ENCODE peak calls at places on chromosomes 2 and 18, in five cellular contexts. L is activated CD8-positive, alpha-beta memory T cell treated with anti-CD3 and anti-CD28 coated beads, Interleukin-2, amount 10 ng/mL, durations not matched to agents 7 days and 5 days; D is prostate gland; V is ACHN; K is NCI-H82. U is an unnamed sample.

GRCh38 chr2:134252092-134252775 is 1.6 kb upstream of the MGAT5 start:
- DNase-seq in K (peak), V (no peak), L (no peak), D (no peak), U (no peak)

GRCh38 chr2:174553811-174554493 is 43.7 kb downstream of the WIPF1 start:
- DNase-seq in D (no peak), V (no peak), K (no peak), L (peak), U (no peak)

GRCh38 chr2:120804446-120804845 is 68.8 kb downstream of the GLI2 start:
- DNase-seq in V (no peak), K (no peak), D (no peak), L (no peak), U (peak)

GRCh38 chr2:173750332-173750731 is 214.8 kb downstream of the SP3 start:
- DNase-seq in V (no peak), K (peak), D (no peak), L (no peak), U (peak)

GRCh38 chr18:12307871-12308385 is at the start of gene TUBB6:
- DNase-seq in D (no peak), L (peak), V (peak), K (peak), U (peak)

GRCh38 chr2:234366891-234367290 is 130.0 kb downstream of the ARL4C start:
- DNase-seq in D (peak), L (no peak), V (no peak), K (no peak), U (peak)

GRCh38 chr2:170812716-170813585 is 3.7 kb upstream of the GAD1 start:
- DNase-seq in K (peak), V (peak), L (no peak), D (peak), U (peak)

GRCh38 chr18:49723648-49724180 is 89.6 kb downstream of the ACAA2 start:
- DNase-seq in D (no peak), K (no peak), L (peak), V (no peak), U (peak)

GRCh38 chr2:203177361-203177760 is 61.5 kb upstream of the CYP20A1 start:
- DNase-seq in L (no peak), V (no peak), K (no peak), D (no peak), U (no peak)

GRCh38 chr2:17747684-17748452 is 5.7 kb downstream of the SMC6 start:
- DNase-seq in L (no peak), D (no peak), V (no peak), K (no peak), U (no peak)

GRCh38 chr2:65372619-65373018 is 59.8 kb downstream of the SPRED2 start:
- DNase-seq in K (peak), D (no peak), V (no peak), L (no peak), U (no peak)

GRCh38 chr2:12152888-12153287 is 406.5 kb downstream of the LPIN1 start:
- DNase-seq in L (no peak), D (no peak), K (no peak), V (no peak), U (no peak)

GRCh38 chr18:22813648-22814328 is 119.3 kb upstream of the RBBP8 start:
- DNase-seq in K (peak), V (peak), D (peak), L (no peak), U (no peak)

GRCh38 chr2:22582107-22582506 is 802.9 kb upstream of the KLHL29 start:
- DNase-seq in L (no peak), V (no peak), K (no peak), D (no peak), U (no peak)

GRCh38 chr2:156083707-156084494 is 248.6 kb downstream of the NR4A2 start:
- DNase-seq in V (no peak), D (no peak), L (no peak), K (no peak), U (peak)

GRCh38 chr18:24792164-24792563 is 331.7 kb downstream of the HRH4 start:
- DNase-seq in D (no peak), L (no peak), V (no peak), K (peak), U (no peak)

GRCh38 chr2:28452534-28453081 is 43.3 kb upstream of the PLB1 start:
- DNase-seq in L (peak), D (peak), V (peak), K (peak), U (peak)

GRCh38 chr2:121748202-121748601 is 7.2 kb upstream of the TSN start:
- DNase-seq in V (no peak), K (peak), D (no peak), L (no peak), U (peak)

GRCh38 chr18:22858121-22858520 is 75.0 kb upstream of the RBBP8 start:
- DNase-seq in V (no peak), K (no peak), D (no peak), L (no peak), U (no peak)

GRCh38 chr2:46778516-46778915 is 137.1 kb downstream of the MCFD2 start:
- DNase-seq in V (no peak), K (no peak), L (no peak), D (no peak), U (no peak)

GRCh38 chr2:11899264-11899818 is 152.9 kb downstream of the LPIN1 start:
- DNase-seq in V (no peak), D (no peak), K (no peak), L (no peak), U (no peak)

GRCh38 chr2:52423111-52423510 is 1344.5 kb upstream of the CHAC2 start:
- DNase-seq in K (no peak), L (no peak), V (no peak), D (no peak), U (no peak)

GRCh38 chr2:176140130-176140519 is 10.6 kb downstream of the HOXD8 start:
- DNase-seq in K (no peak), L (no peak), D (no peak), V (no peak), U (peak)

GRCh38 chr2:11270891-11271290 is 73.5 kb downstream of the ROCK2 start:
- DNase-seq in L (no peak), K (no peak), D (no peak), V (no peak), U (no peak)

GRCh38 chr18:21074336-21075323 is 37.0 kb downstream of the ROCK1 start:
- DNase-seq in L (no peak), V (no peak), D (peak), K (no peak), U (no peak)

GRCh38 chr18:69490072-69490471 is 89.4 kb downstream of the DOK6 start:
- DNase-seq in V (no peak), L (no peak), D (no peak), K (no peak), U (no peak)

GRCh38 chr18:9575558-9575957 is 38.8 kb downstream of the PPP4R1 start:
- DNase-seq in D (peak), K (peak), L (no peak), V (peak), U (peak)

GRCh38 chr2:64212346-64212745 is 68.1 kb upstream of the PELI1 start:
- DNase-seq in K (no peak), D (no peak), V (no peak), L (peak), U (no peak)

GRCh38 chr2:43051316-43051715 is 175.1 kb downstream of the ZFP36L2 start:
- DNase-seq in D (no peak), V (peak), L (no peak), K (no peak), U (no peak)

GRCh38 chr2:196413821-196414274 is 225.7 kb upstream of the CCDC150 start:
- DNase-seq in K (no peak), V (no peak), L (no peak), D (no peak), U (no peak)

GRCh38 chr2:219249203-219249980 is 3.7 kb upstream of the TUBA4B start:
- DNase-seq in V (peak), K (peak), D (peak), L (peak), U (peak)

GRCh38 chr2:64143154-64144056 is 815 bp downstream of the PELI1 start:
- DNase-seq in L (peak), K (peak), D (peak), V (peak), U (peak)

GRCh38 chr2:63050186-63050915 is at the start of gene OTX1:
- DNase-seq in D (peak), L (peak), V (peak), K (peak), U (peak)

GRCh38 chr2:189763908-189764661 is 1.5 kb upstream of the OSGEPL1 start:
- DNase-seq in D (no peak), K (peak), V (peak), L (no peak), U (no peak)

GRCh38 chr2:226079677-226080076 is 680.2 kb downstream of the NYAP2 start:
- DNase-seq in D (no peak), K (no peak), V (no peak), L (no peak), U (no peak)

GRCh38 chr2:82525744-82526143 is 1933.3 kb downstream of the SUCLG1 start:
- DNase-seq in D (no peak), K (no peak), V (no peak), L (no peak), U (no peak)

GRCh38 chr2:82650038-82650437 is 1809.0 kb downstream of the SUCLG1 start:
- DNase-seq in D (no peak), L (no peak), K (no peak), V (no peak), U (no peak)

GRCh38 chr2:74573747-74574562 is 19.4 kb downstream of the DOK1 start:
- DNase-seq in K (no peak), D (no peak), V (no peak), L (peak), U (no peak)

U was measured in thyroid gland.